ENCODE peak calls at places on chromosomes 4 and X, in eight cellular contexts. G, F, A, Y, J, U, P and T are unnamed samples.

GRCh38 chr4:162920649-162921048 is 246.0 kb downstream of the NAF1 start:
- DNase-seq in G (no peak), F (no peak), A (no peak), Y (no peak), J (no peak), U (no peak), P (no peak), T (no peak)

GRCh38 chr4:41420576-41420975 is 117.4 kb upstream of the LIMCH1 start:
- DNase-seq in G (no peak), F (no peak), A (no peak), Y (no peak), J (no peak), U (no peak), P (no peak), T (no peak)

GRCh38 chr4:118729287-118730286 is 44.4 kb downstream of the METTL14 start:
- DNase-seq in G (no peak), F (no peak), A (no peak), Y (peak), J (no peak), U (no peak), P (no peak), T (peak)

GRCh38 chr4:75637827-75638226 is 7.5 kb upstream of the CDKL2 start:
- DNase-seq in G (no peak), F (no peak), A (no peak), Y (no peak), J (no peak), U (no peak), P (no peak), T (no peak)

GRCh38 chrX:53223068-53223693 is 1.8 kb downstream of the KDM5C start:
- DNase-seq in G (no peak), F (no peak), A (no peak), Y (no peak), J (no peak), U (peak), P (no peak), T (no peak)

GRCh38 chr4:31984872-31985271 is 1264.7 kb downstream of the PCDH7 start:
- DNase-seq in G (no peak), F (no peak), A (no peak), Y (no peak), J (no peak), U (no peak), P (no peak), T (no peak)

GRCh38 chr4:45484740-45485139 is 639.1 kb downstream of the GABRG1 start:
- DNase-seq in G (no peak), F (no peak), A (no peak), Y (no peak), J (no peak), U (no peak), P (no peak), T (no peak)

GRCh38 chr4:163607292-163607691 is 112.8 kb downstream of the TMA16 start:
- DNase-seq in G (no peak), F (peak), A (no peak), Y (no peak), J (no peak), U (no peak), P (no peak), T (no peak)

GRCh38 chrX:10109695-10110094 is 47.1 kb upstream of the CLCN4 start:
- DNase-seq in G (peak), F (no peak), A (no peak), Y (no peak), J (no peak), U (no peak), P (no peak), T (no peak)

GRCh38 chr4:99506781-99507180 is 4.0 kb upstream of the C4orf17 start:
- DNase-seq in G (no peak), F (no peak), A (no peak), Y (no peak), J (no peak), U (no peak), P (no peak), T (no peak)